ENCODE peak calls at places on chromosomes 6 and 20, in eight cellular contexts. U is NCI-H1092 treated with DMSO at 0.1 percent for 48 hours, B is NCI-H1417, I is GM12865, A is GDM1, R is A549, G is MCF 10A, M is HS-5. W is an unnamed sample.

GRCh38 chr20:10239954-10240353 is 21.3 kb downstream of the SNAP25 start:
- DNase-seq in U (no peak), B (peak), I (no peak), A (no peak), R (peak), G (peak), M (no peak), W (no peak)

GRCh38 chr6:169724554-169725269 is 412 bp upstream of the PHF10 start:
- DNase-seq in U (peak), B (peak), I (peak), A (peak), R (peak), G (peak), M (no peak), W (no peak)

GRCh38 chr20:60984666-60985065 is 267.4 kb upstream of the CDH4 start:
- DNase-seq in U (peak), B (peak), I (no peak), A (no peak), R (no peak), G (no peak), M (no peak), W (no peak)

GRCh38 chr6:4316867-4317400 is 181.6 kb upstream of the ECI2 start:
- DNase-seq in U (no peak), B (no peak), I (no peak), A (peak), R (peak), G (peak), M (peak), W (peak)

GRCh38 chr20:36549628-36549941 is 8.3 kb downstream of the MYL9 start:
- DNase-seq in U (no peak), B (no peak), I (no peak), A (no peak), R (no peak), G (no peak), M (no peak), W (no peak)

GRCh38 chr20:9112541-9113515 is 43.9 kb downstream of the PLCB4 start:
- DNase-seq in U (no peak), B (no peak), I (no peak), A (no peak), R (no peak), G (peak), M (peak), W (no peak)

GRCh38 chr6:134614606-134615485 is 296.9 kb upstream of the SGK1 start:
- DNase-seq in U (no peak), B (no peak), I (no peak), A (no peak), R (no peak), G (no peak), M (no peak), W (no peak)

GRCh38 chr6:53701333-53702073 is 35.9 kb upstream of the KLHL31 start:
- DNase-seq in U (no peak), B (no peak), I (no peak), A (no peak), R (no peak), G (no peak), M (no peak), W (no peak)

GRCh38 chr6:97049254-97050004 is 124.9 kb downstream of the KLHL32 start:
- DNase-seq in U (no peak), B (no peak), I (peak), A (no peak), R (no peak), G (no peak), M (no peak), W (no peak)

GRCh38 chr6:63355632-63356031 is 35.8 kb upstream of the LGSN start:
- DNase-seq in U (no peak), B (no peak), I (no peak), A (no peak), R (no peak), G (peak), M (no peak), W (no peak)

GRCh38 chr6:31687860-31688693 is 7.2 kb upstream of the LY6G5C start:
- DNase-seq in U (no peak), B (no peak), I (no peak), A (no peak), R (no peak), G (no peak), M (no peak), W (no peak)

GRCh38 chr6:84772428-84773132 is 8.2 kb upstream of the TBX18 start:
- DNase-seq in U (no peak), B (peak), I (no peak), A (no peak), R (peak), G (no peak), M (no peak), W (no peak)

GRCh38 chr6:42279144-42279781 is 61.6 kb upstream of the MRPS10 start:
- DNase-seq in U (no peak), B (no peak), I (peak), A (no peak), R (peak), G (peak), M (no peak), W (no peak)

GRCh38 chr6:17281100-17281496 is at the start of gene RBM24:
- DNase-seq in U (peak), B (peak), I (no peak), A (no peak), R (peak), G (peak), M (no peak), W (no peak)

GRCh38 chr6:49328051-49328450 is 135.0 kb downstream of the MMUT start:
- DNase-seq in U (no peak), B (no peak), I (no peak), A (no peak), R (no peak), G (no peak), M (no peak), W (no peak)

GRCh38 chr20:63854069-63854765 is 7.1 kb upstream of the ABHD16B start:
- DNase-seq in U (no peak), B (peak), I (peak), A (peak), R (no peak), G (no peak), M (no peak), W (no peak)

GRCh38 chr6:67683960-67684359 is 951.1 kb upstream of the ADGRB3 start:
- DNase-seq in U (no peak), B (no peak), I (no peak), A (peak), R (no peak), G (peak), M (peak), W (no peak)

GRCh38 chr6:46954819-46955520 is 33.2 kb upstream of the ADGRF5 start:
- DNase-seq in U (no peak), B (peak), I (no peak), A (no peak), R (no peak), G (peak), M (no peak), W (no peak)

GRCh38 chr20:38227578-38228360 is 32.8 kb downstream of the KIAA1755 start:
- DNase-seq in U (no peak), B (no peak), I (no peak), A (no peak), R (no peak), G (no peak), M (no peak), W (no peak)